ENCODE peak calls at places on chromosomes 5 and 9, in five cellular contexts. X, T, M, E and I are unnamed samples.

GRCh38 chr5:135842737-135843136 is 8.3 kb downstream of the SLC25A48 start:
- DNase-seq in E (no peak), M (no peak), X (no peak), T (no peak), I (no peak)

GRCh38 chr9:18632624-18633407 is 158.9 kb downstream of the ADAMTSL1 start:
- DNase-seq in E (no peak), T (no peak), X (no peak), M (peak; percentile 25), I (no peak)

GRCh38 chr9:127835930-127836586 is 18.4 kb downstream of the ENG start:
- DNase-seq in E (peak; percentile 88), M (no peak), X (peak; percentile 72), T (peak; percentile 45), I (no peak)

GRCh38 chr9:134204991-134205578 is 40.7 kb upstream of the RNU6ATAC start:
- DNase-seq in T (no peak), E (peak; percentile 56), M (no peak), X (peak; percentile 7), I (no peak)

GRCh38 chr9:69157751-69158466 is 16.2 kb upstream of the TJP2 start:
- DNase-seq in T (no peak), E (no peak), X (no peak), M (no peak), I (no peak)

GRCh38 chr9:17969232-17969631 is 390.4 kb downstream of the SH3GL2 start:
- DNase-seq in T (no peak), M (no peak), E (no peak), X (no peak), I (no peak)

GRCh38 chr5:138752951-138753793 is at the start of gene CTNNA1:
- DNase-seq in M (peak; percentile 77), T (peak; percentile 66), X (peak; percentile 82), E (peak; percentile 89), I (peak; percentile 94)

GRCh38 chr9:134602547-134603362 is 38.8 kb upstream of the COL5A1 start:
- DNase-seq in T (no peak), X (peak; percentile 48), M (peak; percentile 92), E (peak; percentile 64), I (peak; percentile 92)

GRCh38 chr9:114011313-114011712 is 66.8 kb downstream of the AMBP start:
- DNase-seq in X (peak; percentile 1), M (no peak), E (no peak), T (no peak), I (peak; percentile 4)

GRCh38 chr5:5164158-5164557 is 24.0 kb downstream of the ADAMTS16 start:
- DNase-seq in X (no peak), M (no peak), E (no peak), T (no peak), I (no peak)

GRCh38 chr9:14433841-14434511 is 120.0 kb upstream of the NFIB start:
- DNase-seq in X (peak; percentile 28), E (no peak), M (peak; percentile 76), T (no peak), I (no peak)

GRCh38 chr5:17239953-17240352 is 22.5 kb downstream of the BASP1 start:
- DNase-seq in T (no peak), E (no peak), M (no peak), X (no peak), I (no peak)

GRCh38 chr9:131018621-131019020 is 9.6 kb downstream of the LAMC3 start:
- DNase-seq in T (no peak), X (no peak), E (no peak), M (peak; percentile 31), I (no peak)

GRCh38 chr9:93064392-93065124 is 6.1 kb downstream of the SUSD3 start:
- DNase-seq in M (no peak), E (no peak), T (no peak), X (no peak), I (no peak)

GRCh38 chr9:88075966-88076285 is 62.3 kb downstream of the SPATA31C2 start:
- DNase-seq in X (no peak), M (no peak), E (no peak), T (no peak), I (no peak)

GRCh38 chr9:91182429-91182828 is 179.3 kb downstream of the AUH start:
- DNase-seq in X (no peak), M (peak; percentile 54), E (no peak), T (no peak), I (peak; percentile 86)

GRCh38 chr9:121640076-121640475 is 11.4 kb upstream of the DAB2IP start:
- DNase-seq in X (peak; percentile 52), M (peak; percentile 41), E (peak; percentile 82), T (no peak), I (no peak)

GRCh38 chr9:75907863-75908262 is 17.4 kb downstream of the PCSK5 start:
- DNase-seq in X (no peak), M (peak; percentile 47), E (no peak), T (no peak), I (no peak)

GRCh38 chr5:36151434-36152323 is at the start of the genes LMBRD2 and SKP2:
- DNase-seq in M (peak; percentile 95), E (peak; percentile 98), T (peak; percentile 93), X (peak; percentile 94), I (peak; percentile 98)
- TF ChIP-seq POLR2A in M (peak; percentile 82), E (peak; percentile 19), T (peak; percentile 10), X (no peak), I (no peak)

GRCh38 chr9:137215196-137215986 is 6.6 kb downstream of the RNF208 start:
- DNase-seq in M (no peak), T (no peak), X (no peak), E (no peak), I (no peak)

GRCh38 chr9:137218212-137218753 is 3.8 kb downstream of the RNF208 start:
- DNase-seq in T (no peak), E (no peak), M (no peak), X (no peak), I (no peak)

GRCh38 chr9:137218754-137219271 is 3.2 kb downstream of the RNF208 start:
- DNase-seq in E (no peak), X (no peak), T (no peak), M (peak; percentile 66), I (no peak)

GRCh38 chr9:137216188-137216965 is 5.7 kb downstream of the RNF208 start:
- DNase-seq in E (no peak), T (no peak), M (no peak), X (no peak), I (no peak)

GRCh38 chr9:137217276-137218211 is 4.5 kb downstream of the RNF208 start:
- DNase-seq in M (no peak), E (no peak), T (peak; percentile 48), X (peak; percentile 51), I (no peak)
- H3K4me3 ChIP-seq in M (no peak overlapping the region), E (no peak overlapping the region), T (peak overlapping the region; percentile 31), X (peak overlapping the region; percentile 14), I (no peak overlapping the region)

GRCh38 chr9:4305065-4305481 is 5.2 kb upstream of the GLIS3 start:
- DNase-seq in M (no peak), E (no peak), X (no peak), T (no peak), I (no peak)
- TF ChIP-seq EP300 in M (no peak), E (no peak), X (no peak), T (no peak), I (no peak)

DNA sequence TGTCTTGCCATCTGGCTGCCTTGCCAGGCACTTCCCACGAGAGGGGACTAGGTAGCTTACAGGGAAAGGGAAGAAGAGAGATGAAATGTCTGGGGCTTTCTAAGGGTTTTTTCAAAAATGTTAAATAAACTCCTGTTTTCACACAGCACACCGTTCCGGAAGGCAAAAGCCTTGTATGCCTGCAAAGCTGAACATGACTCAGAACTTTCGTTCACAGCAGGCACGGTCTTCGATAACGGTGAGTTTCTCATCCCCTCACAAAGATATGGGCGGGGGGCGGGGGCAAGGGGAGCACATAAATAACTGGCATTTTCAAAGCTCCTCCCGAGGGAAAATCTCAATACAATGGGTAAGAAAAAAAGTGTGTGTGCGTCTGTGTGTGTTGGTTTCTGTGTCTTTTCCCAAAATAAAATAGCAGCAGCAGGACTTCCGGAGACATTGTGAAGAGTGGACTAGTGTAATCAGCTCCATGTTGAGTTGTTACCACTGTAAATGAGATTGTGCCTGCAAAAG is 189.6 kb downstream of the NR3C1 start:
- DNase-seq in E (no peak), X (no peak), T (no peak), M (no peak), I (no peak)
- TF ChIP-seq POLR2A in E (no peak), X (no peak), T (no peak), M (no peak), I (no peak)

DNA sequence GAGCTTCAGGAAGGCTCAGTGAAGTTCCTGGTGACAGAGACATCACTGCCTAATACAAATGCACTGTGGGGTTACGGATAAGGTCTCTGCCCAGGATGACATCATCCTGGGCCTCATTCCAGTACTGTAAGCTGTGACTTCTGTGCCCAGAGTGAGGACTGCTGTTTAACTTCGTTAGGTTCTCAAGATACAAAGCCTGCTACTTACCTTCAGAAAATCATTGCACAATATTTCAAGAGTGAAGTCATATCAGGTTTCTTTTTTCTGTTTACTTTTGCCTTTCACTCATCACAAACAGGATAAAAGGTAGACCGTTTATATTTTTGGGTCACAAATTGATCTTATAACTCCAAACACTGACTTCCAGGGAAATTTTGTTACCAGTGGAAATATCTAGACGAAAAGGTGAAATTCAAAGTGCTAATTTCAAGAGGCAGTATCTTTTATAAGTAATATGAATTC is 241.2 kb downstream of the PIK3R1 start:
- DNase-seq in T (no peak), X (no peak), E (no peak), M (peak; percentile 78), I (no peak)
- H3K4me3 ChIP-seq in T (no peak overlapping the region), X (no peak overlapping the region), E (no peak overlapping the region), M (no peak overlapping the region), I (no peak overlapping the region)

DNA sequence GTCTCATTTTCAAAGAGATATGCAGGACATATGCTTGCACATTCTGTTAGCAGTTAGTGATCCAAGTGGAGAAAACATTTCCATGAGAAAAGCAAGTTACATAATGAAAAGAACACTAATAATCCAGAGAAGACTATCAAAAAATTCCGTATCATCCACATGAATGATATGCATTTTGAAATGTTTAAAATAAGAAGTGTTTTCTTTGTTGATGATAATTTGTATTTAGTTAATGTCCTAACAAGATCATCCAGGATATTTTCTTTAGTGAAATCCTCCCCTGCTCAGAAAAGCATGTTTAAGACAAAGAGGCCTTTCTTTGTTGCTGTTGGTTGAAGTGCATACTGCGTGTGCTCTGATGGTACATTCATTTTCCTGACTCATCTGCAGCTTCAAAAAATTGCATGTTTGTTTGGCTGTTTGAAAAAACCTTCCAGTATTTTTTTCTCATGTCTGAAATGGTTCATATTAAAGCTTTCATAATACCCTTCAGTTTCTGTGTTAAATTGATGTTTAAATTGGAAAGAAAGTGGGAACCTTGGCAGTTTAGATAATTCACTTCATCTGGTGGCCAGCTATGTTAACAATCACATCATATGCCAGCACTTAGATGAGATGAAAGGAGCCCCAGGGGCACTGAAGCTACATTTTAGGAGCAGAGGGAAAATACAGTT is 242.3 kb downstream of the CSNK1G3 start:
- DNase-seq in X (no peak), E (no peak), T (no peak), M (no peak), I (no peak)
- TF ChIP-seq EP300 in X (no peak), E (no peak), T (peak; percentile 19), M (no peak), I (no peak)